ENCODE peak calls at places on chromosome 1, in seven cellular contexts. G is GM13977, U is IMR-90, H is H1, V is ovary, R is GM12865, E is K562. W is an unnamed sample.

GRCh38 chr1:171740987-171741871 is 636 bp downstream of the VAMP4 start:
- DNase-seq in R (peak), G (peak), E (peak), H (no peak), V (peak), U (peak), W (peak)

GRCh38 chr1:62588000-62588399 is 9.3 kb upstream of the ANGPTL3 start:
- DNase-seq in U (peak), E (no peak), R (no peak), V (no peak), H (no peak), G (no peak), W (no peak)

GRCh38 chr1:160865316-160865715 is 2.6 kb upstream of the CD244 start:
- DNase-seq in U (no peak), V (no peak), R (no peak), E (no peak), G (no peak), H (no peak), W (no peak)

GRCh38 chr1:10941891-10942541 is 70.4 kb upstream of the TARDBP start:
- DNase-seq in G (peak), H (peak), E (peak), V (peak), U (no peak), R (peak), W (peak)

GRCh38 chr1:209318302-209319056 is 265.0 kb upstream of the CAMK1G start:
- DNase-seq in U (peak), E (no peak), H (no peak), V (no peak), G (no peak), R (no peak), W (no peak)

GRCh38 chr1:85617582-85618237 is 37.1 kb downstream of the CCN1 start:
- DNase-seq in G (peak), E (no peak), R (no peak), V (no peak), U (peak), H (no peak), W (no peak)

GRCh38 chr1:37514350-37515184 is at the start of gene MEAF6:
- DNase-seq in R (peak), U (peak), V (peak), G (peak), E (peak), H (peak), W (peak)

GRCh38 chr1:212207822-212208520 is 77.2 kb upstream of the PPP2R5A start:
- DNase-seq in U (no peak), V (no peak), E (no peak), H (no peak), R (no peak), G (no peak), W (no peak)

GRCh38 chr1:172002725-172003345 is 161.5 kb downstream of the DNM3 start:
- DNase-seq in H (no peak), R (peak), V (no peak), G (no peak), E (peak), U (peak), W (peak)

GRCh38 chr1:201711101-201711597 is 117.8 kb upstream of the IPO9 start:
- DNase-seq in H (no peak), G (no peak), R (no peak), U (no peak), E (no peak), V (no peak), W (no peak)

GRCh38 chr1:3777078-3777547 is 4.6 kb downstream of the SMIM1 start:
- DNase-seq in R (no peak), U (no peak), G (no peak), E (peak), V (no peak), H (no peak), W (no peak)

GRCh38 chr1:226111109-226111864 is 48.8 kb downstream of the H3-3A start:
- DNase-seq in R (no peak), U (no peak), V (no peak), G (no peak), E (peak), H (peak), W (no peak)

GRCh38 chr1:145974721-145975120 is 10.2 kb downstream of the POLR3GL start:
- DNase-seq in R (no peak), V (no peak), U (no peak), H (no peak), E (no peak), G (no peak), W (no peak)

GRCh38 chr1:232622378-232622777 is 7.6 kb downstream of the SIPA1L2 start:
- DNase-seq in V (no peak), U (no peak), G (no peak), H (no peak), R (no peak), E (no peak), W (no peak)

GRCh38 chr1:6960291-6960758 is 175.1 kb downstream of the CAMTA1 start:
- DNase-seq in H (no peak), G (no peak), E (no peak), V (peak), U (peak), R (no peak), W (no peak)

GRCh38 chr1:119163396-119163795 is 22.9 kb upstream of the WARS2 start:
- DNase-seq in R (no peak), U (no peak), H (no peak), E (no peak), G (no peak), V (no peak), W (no peak)

GRCh38 chr1:234610582-234611152 is 689 bp upstream of the IRF2BP2 start:
- DNase-seq in E (peak), U (peak), V (peak), R (peak), H (peak), G (peak), W (peak)

GRCh38 chr1:23198373-23198772 is 18.9 kb downstream of the HTR1D start:
- DNase-seq in U (peak), R (no peak), V (no peak), G (no peak), E (no peak), H (no peak), W (no peak)

GRCh38 chr1:115413208-115413607 is 75.2 kb upstream of the NGF start:
- DNase-seq in E (no peak), H (no peak), V (no peak), G (no peak), U (no peak), R (no peak), W (no peak)

GRCh38 chr1:170537798-170538503 is 6.0 kb downstream of the GORAB start:
- DNase-seq in G (no peak), H (no peak), V (no peak), U (peak), R (no peak), E (no peak), W (no peak)

GRCh38 chr1:45348609-45348965 is 8.3 kb upstream of the MUTYH start:
- DNase-seq in G (no peak), H (no peak), V (no peak), E (no peak), U (no peak), R (no peak), W (no peak)

GRCh38 chr1:50980505-50980904 is 10.5 kb downstream of the CDKN2C start:
- DNase-seq in R (no peak), V (no peak), H (no peak), E (no peak), G (no peak), U (no peak), W (no peak)

GRCh38 chr1:69377507-69377906 is 190.2 kb upstream of the LRRC7 start:
- DNase-seq in R (no peak), E (peak), V (no peak), U (no peak), G (no peak), H (no peak), W (no peak)

GRCh38 chr1:65458730-65459396 is 38.4 kb downstream of the LEPR start:
- DNase-seq in E (no peak), R (no peak), G (no peak), V (no peak), H (no peak), U (no peak), W (no peak)

GRCh38 chr1:65456481-65456880 is 36.0 kb downstream of the LEPR start:
- DNase-seq in E (no peak), G (no peak), H (no peak), V (no peak), R (no peak), U (no peak), W (no peak)

GRCh38 chr1:65457868-65458267 is 37.4 kb downstream of the LEPR start:
- DNase-seq in V (no peak), G (no peak), E (no peak), R (no peak), U (no peak), H (no peak), W (no peak)

GRCh38 chr1:65459397-65459768 is 38.9 kb downstream of the LEPR start:
- DNase-seq in U (peak), R (peak), E (no peak), V (no peak), H (no peak), G (peak), W (no peak)
- TF ChIP-seq CTCF in U (peak), R (peak), E (peak), V (no peak), H (peak), G (peak), W (no peak)

DNA sequence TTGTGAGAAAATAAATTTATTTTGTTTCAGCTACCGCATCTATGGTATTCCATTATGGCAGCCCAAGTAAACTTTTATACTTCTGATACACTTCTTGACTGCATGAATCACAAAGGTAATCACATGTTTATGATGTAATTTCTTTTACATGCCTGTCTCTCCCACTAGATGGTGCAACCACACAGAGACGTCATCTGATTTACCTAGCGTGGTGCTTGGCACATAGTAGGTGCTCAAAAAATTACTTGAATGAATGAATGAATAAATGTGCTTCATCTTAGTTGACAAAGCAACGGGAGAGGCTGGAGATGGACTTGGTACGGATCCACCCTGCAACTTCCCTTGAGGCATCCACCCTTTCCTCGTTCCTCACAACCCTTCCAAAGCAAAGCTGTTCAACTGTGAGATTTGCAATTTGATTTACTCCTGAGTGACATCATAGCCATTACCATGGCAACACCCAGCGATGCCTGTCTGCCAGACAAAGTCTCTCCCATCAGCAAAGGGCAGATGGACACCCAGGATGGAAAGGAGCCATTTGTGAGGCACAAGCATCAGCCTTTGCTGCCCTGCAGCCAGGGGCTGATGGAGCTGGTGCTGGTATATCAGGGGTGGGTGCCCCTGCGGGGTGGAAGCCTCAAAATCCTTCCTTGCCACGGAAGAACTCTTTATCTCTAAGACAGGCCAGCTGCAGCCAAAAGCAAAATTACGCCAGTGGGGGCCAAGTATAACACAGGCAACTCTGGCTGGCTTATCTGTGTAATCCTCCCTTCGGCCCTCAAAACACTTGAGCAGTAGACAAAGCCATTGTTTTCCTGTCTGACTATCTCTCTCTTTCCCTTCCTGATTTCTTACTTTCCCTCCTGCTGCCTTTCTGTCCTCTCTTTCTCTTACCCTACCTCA is 18.9 kb upstream of the VWA5B1 start:
- DNase-seq in H (no peak), R (no peak), G (no peak), E (no peak), V (no peak), U (no peak), W (no peak)
- TF ChIP-seq CTCF in H (peak), R (no peak), G (peak), E (peak), V (no peak), U (no peak), W (no peak)

GRCh38 chr1:47333578-47333921 is at the start of gene CMPK1:
- DNase-seq in V (peak), H (peak), R (peak), G (peak), E (peak), U (peak), W (peak)
- TF ChIP-seq CTCF in V (no peak), H (no peak), R (no peak), G (peak), E (peak), U (peak), W (no peak)

GRCh38 chr1:33168556-33169289 is 13.1 kb downstream of the TRIM62 start:
- DNase-seq in R (no peak), U (peak), G (no peak), V (no peak), H (no peak), E (no peak), W (no peak)
- TF ChIP-seq CTCF in R (no peak), U (peak), G (no peak), V (no peak), H (peak), E (peak), W (no peak)

GRCh38 chr1:99176753-99177152 is 87.5 kb upstream of the PLPPR4 start:
- DNase-seq in R (no peak), H (no peak), U (peak), E (no peak), G (no peak), V (no peak), W (no peak)
- TF ChIP-seq CTCF in R (no peak), H (no peak), U (no peak), E (no peak), G (no peak), V (no peak), W (no peak)

GRCh38 chr1:177631770-177632169 is 338.1 kb downstream of the SEC16B start:
- DNase-seq in U (no peak), E (no peak), R (no peak), G (no peak), V (no peak), H (no peak), W (no peak)
- TF ChIP-seq CTCF in U (no peak), E (no peak), R (no peak), G (no peak), V (no peak), H (no peak), W (no peak)

GRCh38 chr1:32753532-32754281 is 51.1 kb upstream of the SYNC start:
- DNase-seq in G (peak), V (peak), E (peak), R (peak), U (peak), H (peak), W (peak)
- TF ChIP-seq CTCF in G (no peak), V (no peak), E (peak), R (no peak), U (no peak), H (no peak), W (no peak)

W was measured in endothelial cell.